ENCODE peak calls at places on chromosomes 2 and 18, in eight cellular contexts. U, C, X, D, Y, V, G and K are unnamed samples.

GRCh38 chr18:57797209-57797651 is 5.9 kb downstream of the ATP8B1 start:
- DNase-seq in X (no peak), C (peak), Y (no peak), G (no peak), V (no peak), U (peak), D (no peak), K (peak)

GRCh38 chr2:23835423-23835822 is 91.5 kb downstream of the ATAD2B start:
- DNase-seq in D (no peak), X (no peak), G (no peak), Y (no peak), U (no peak), C (no peak), V (no peak), K (no peak)

GRCh38 chr2:12213222-12213621 is 466.8 kb downstream of the LPIN1 start:
- DNase-seq in D (no peak), G (no peak), Y (no peak), U (no peak), V (no peak), X (no peak), C (no peak), K (no peak)

GRCh38 chr2:241776336-241777166 is at the start of gene GAL3ST2:
- DNase-seq in C (no peak), Y (no peak), U (peak), G (no peak), V (no peak), X (no peak), D (no peak), K (peak)

GRCh38 chr2:183089192-183089851 is 10.8 kb downstream of the DUSP19 start:
- DNase-seq in D (no peak), C (no peak), V (no peak), U (no peak), Y (no peak), X (no peak), G (no peak), K (no peak)

GRCh38 chr2:224072541-224073188 is 33.6 kb upstream of the SERPINE2 start:
- DNase-seq in G (no peak), Y (no peak), V (no peak), U (no peak), C (no peak), X (no peak), D (no peak), K (no peak)

GRCh38 chr2:170816499-170817246 is at the start of gene GAD1:
- DNase-seq in C (peak), D (no peak), U (peak), Y (peak), X (peak), G (peak), V (no peak), K (peak)

GRCh38 chr2:109031481-109032228 is 42.6 kb upstream of the EDAR start:
- DNase-seq in U (peak), V (no peak), D (no peak), C (peak), Y (peak), G (peak), X (peak), K (peak)

GRCh38 chr2:112622528-112622849 is 23.2 kb upstream of the SLC20A1 start:
- DNase-seq in Y (no peak), X (no peak), U (no peak), G (no peak), C (no peak), V (no peak), D (no peak), K (no peak)

GRCh38 chr2:84969511-84970265 is 1.3 kb upstream of the KCMF1 start:
- DNase-seq in G (no peak), X (no peak), C (no peak), Y (no peak), D (no peak), U (no peak), V (no peak), K (peak)

GRCh38 chr2:74530239-74531161 is 767 bp downstream of the HTRA2 start:
- DNase-seq in Y (peak), V (no peak), D (no peak), X (peak), U (peak), C (no peak), G (no peak), K (peak)

GRCh38 chr2:31812051-31812798 is 198.6 kb downstream of the MEMO1 start:
- DNase-seq in G (peak), D (no peak), Y (peak), U (no peak), X (no peak), V (no peak), C (no peak), K (no peak)

GRCh38 chr2:17257194-17257909 is 260.9 kb downstream of the RAD51AP2 start:
- DNase-seq in Y (no peak), V (no peak), D (no peak), G (no peak), X (no peak), U (no peak), C (no peak), K (no peak)

GRCh38 chr2:128554151-128554769 is 235.6 kb upstream of the HS6ST1 start:
- DNase-seq in Y (no peak), C (no peak), D (no peak), G (no peak), X (no peak), U (no peak), V (no peak), K (no peak)

GRCh38 chr18:261398-262073 is 6.3 kb downstream of the THOC1 start:
- DNase-seq in D (no peak), G (no peak), V (no peak), Y (no peak), C (no peak), U (no peak), X (no peak), K (no peak)

GRCh38 chr2:177525351-177525750 is 132.8 kb downstream of the AGPS start:
- DNase-seq in Y (no peak), V (no peak), C (no peak), D (no peak), U (no peak), X (no peak), G (no peak), K (no peak)

GRCh38 chr2:105778344-105778607 is 33.6 kb downstream of the NCK2 start:
- DNase-seq in D (no peak), G (no peak), X (no peak), U (no peak), C (no peak), Y (no peak), V (no peak), K (no peak)

GRCh38 chr2:26011609-26011989 is 22.3 kb upstream of the RAB10 start:
- DNase-seq in U (no peak), C (no peak), V (no peak), X (no peak), G (no peak), Y (no peak), D (no peak), K (no peak)

GRCh38 chr2:24456610-24457556 is 34.2 kb upstream of the NCOA1 start:
- DNase-seq in X (no peak), Y (peak), G (no peak), U (peak), D (peak), C (no peak), V (peak), K (peak)

GRCh38 chr2:111694690-111695089 is 189.3 kb downstream of the ANAPC1 start:
- DNase-seq in C (no peak), X (no peak), U (no peak), Y (no peak), V (no peak), D (no peak), G (no peak), K (no peak)

GRCh38 chr2:135703300-135703699 is 38.4 kb upstream of the UBXN4 start:
- DNase-seq in G (no peak), D (no peak), C (no peak), X (no peak), Y (no peak), V (no peak), U (no peak), K (no peak)

GRCh38 chr2:29749843-29750242 is 171.5 kb downstream of the ALK start:
- DNase-seq in U (no peak), V (no peak), C (no peak), D (no peak), X (no peak), Y (no peak), G (no peak), K (no peak)

GRCh38 chr2:239348563-239349447 is 52.0 kb downstream of the HDAC4 start:
- DNase-seq in V (no peak), Y (no peak), X (no peak), D (no peak), G (no peak), U (peak), C (no peak), K (peak)

GRCh38 chr18:5543036-5543671 is 643 bp downstream of the EPB41L3 start:
- DNase-seq in X (no peak), Y (no peak), U (no peak), C (no peak), G (no peak), V (no peak), D (no peak), K (no peak)

GRCh38 chr2:236849940-236850339 is 235.7 kb upstream of the COPS8 start:
- DNase-seq in X (no peak), C (no peak), D (no peak), V (no peak), Y (no peak), U (no peak), G (no peak), K (no peak)

GRCh38 chr2:69926849-69927515 is 12.1 kb downstream of the MXD1 start:
- DNase-seq in Y (no peak), C (no peak), U (no peak), G (no peak), X (no peak), D (no peak), V (no peak), K (no peak)

DNA sequence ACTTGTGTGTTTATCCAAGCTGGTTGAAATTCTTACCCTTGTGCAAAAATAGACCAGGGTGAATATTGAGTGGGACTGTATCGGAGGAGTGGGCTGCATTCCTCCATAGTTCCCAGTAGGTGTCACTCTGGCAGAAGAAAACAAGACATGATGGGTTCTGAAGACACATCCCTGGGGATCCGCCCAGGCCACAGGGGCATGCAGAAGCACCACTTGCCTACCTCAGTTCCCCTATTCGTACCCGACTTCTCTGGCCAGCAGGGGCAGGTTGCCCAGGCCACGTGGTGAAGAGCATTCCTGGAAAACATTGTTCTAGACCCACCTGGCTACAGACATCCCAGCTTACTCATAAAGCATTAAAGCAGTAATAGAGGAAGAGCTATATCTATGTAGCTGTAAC is 168.2 kb downstream of the FAM210A start:
- DNase-seq in X (peak), G (no peak), D (no peak), C (peak), Y (peak), V (no peak), U (no peak), K (no peak)
- TF ChIP-seq CTCF in X (peak), G (peak), D (peak), C (peak), Y (peak), V (peak), U (peak), K (peak)

GRCh38 chr2:3168230-3168891 is 209.3 kb downstream of the EIPR1 start:
- DNase-seq in C (no peak), D (no peak), U (peak), Y (no peak), G (no peak), X (no peak), V (no peak), K (no peak)
- TF ChIP-seq CTCF in C (no peak), D (no peak), U (no peak), Y (no peak), G (no peak), X (no peak), V (no peak), K (no peak)

GRCh38 chr2:162073776-162074578 is at the start of gene DPP4:
- DNase-seq in C (peak), G (peak), D (no peak), U (peak), V (no peak), Y (peak), X (peak), K (peak)
- TF ChIP-seq CTCF in C (no peak), G (no peak), D (no peak), U (no peak), V (no peak), Y (no peak), X (no peak), K (no peak)

GRCh38 chr2:144504191-144504590 is 15.7 kb downstream of the ZEB2 start:
- DNase-seq in U (no peak), C (no peak), Y (no peak), G (no peak), X (no peak), D (no peak), V (no peak), K (no peak)
- TF ChIP-seq CTCF in U (no peak), C (no peak), Y (no peak), G (no peak), X (no peak), D (no peak), V (no peak), K (no peak)